ENCODE peak calls at places on chromosomes 1 and 21, in four cellular contexts. One of them, this sample, is unnamed. For H3K36me3, the result is how much of the 10 kb centered on the place peaks cover.

GRCh38 chr1:228295201-228295600 is 87.4 kb downstream of the OBSCN start:
- DNase-seq in left ventricle myocardium inferior: no peak
- DNase-seq in HepG2: no peak
- DNase-seq in transverse colon: no peak
- DNase-seq in this sample: no peak

GRCh38 chr1:15522551-15522950 is 1.5 kb downstream of the CASP9 start:
- DNase-seq in HepG2: no peak
- DNase-seq in transverse colon: no peak
- DNase-seq in left ventricle myocardium inferior: no peak
- DNase-seq in this sample: peak

GRCh38 chr1:224534731-224535130 is 81.4 kb upstream of the CNIH3 start:
- DNase-seq in transverse colon: no peak
- DNase-seq in left ventricle myocardium inferior: no peak
- DNase-seq in HepG2: no peak
- DNase-seq in this sample: no peak

GRCh38 chr1:159952932-159953331 is 1.1 kb downstream of the SLAMF9 start:
- DNase-seq in HepG2: no peak
- DNase-seq in transverse colon: no peak
- DNase-seq in left ventricle myocardium inferior: no peak
- DNase-seq in this sample: no peak

GRCh38 chr21:38669186-38669585 is 136.5 kb upstream of the ETS2 start:
- DNase-seq in left ventricle myocardium inferior: no peak
- DNase-seq in transverse colon: peak
- DNase-seq in HepG2: peak
- DNase-seq in this sample: no peak

GRCh38 chr1:224529844-224530243 is 86.3 kb upstream of the CNIH3 start:
- DNase-seq in left ventricle myocardium inferior: no peak
- DNase-seq in HepG2: no peak
- DNase-seq in transverse colon: no peak
- DNase-seq in this sample: no peak

GRCh38 chr1:26838474-26839338 is 12.2 kb downstream of the ZDHHC18 start:
- DNase-seq in left ventricle myocardium inferior: no peak
- DNase-seq in transverse colon: peak
- DNase-seq in HepG2: peak
- DNase-seq in this sample: no peak

GRCh38 chr1:231808116-231808515 is 181.5 kb downstream of the DISC1 start:
- DNase-seq in transverse colon: no peak
- DNase-seq in left ventricle myocardium inferior: no peak
- DNase-seq in HepG2: no peak
- DNase-seq in this sample: no peak

GRCh38 chr1:152110365-152110859 is 4.8 kb downstream of the TCHH start:
- DNase-seq in transverse colon: no peak
- DNase-seq in left ventricle myocardium inferior: peak
- DNase-seq in HepG2: no peak
- DNase-seq in this sample: no peak

GRCh38 chr1:53369034-53369750 is 41.3 kb upstream of the LRP8 start:
- DNase-seq in transverse colon: no peak
- DNase-seq in left ventricle myocardium inferior: no peak
- DNase-seq in HepG2: no peak
- DNase-seq in this sample: no peak

GRCh38 chr1:108502138-108502537 is 52.0 kb downstream of the NBPF6 start:
- DNase-seq in left ventricle myocardium inferior: no peak
- DNase-seq in HepG2: no peak
- DNase-seq in transverse colon: no peak
- DNase-seq in this sample: no peak

GRCh38 chr1:106276856-106277255 is 779.6 kb upstream of the PRMT6 start:
- DNase-seq in HepG2: no peak
- DNase-seq in transverse colon: no peak
- DNase-seq in left ventricle myocardium inferior: no peak
- DNase-seq in this sample: no peak

GRCh38 chr1:24386241-24386640 is 27.3 kb downstream of the STPG1 start:
- DNase-seq in left ventricle myocardium inferior: no peak
- DNase-seq in transverse colon: no peak
- DNase-seq in HepG2: no peak
- DNase-seq in this sample: peak

GRCh38 chr1:113307771-113308451 is 82.4 kb upstream of the MAGI3 start:
- DNase-seq in transverse colon: no peak
- DNase-seq in HepG2: peak
- DNase-seq in left ventricle myocardium inferior: no peak
- DNase-seq in this sample: no peak

GRCh38 chr21:33367309-33367973 is 35.8 kb upstream of the IFNGR2 start:
- DNase-seq in transverse colon: no peak
- DNase-seq in HepG2: no peak
- DNase-seq in left ventricle myocardium inferior: no peak
- DNase-seq in this sample: no peak

GRCh38 chr1:218537131-218537904 is 192.2 kb downstream of the TGFB2 start:
- DNase-seq in left ventricle myocardium inferior: no peak
- DNase-seq in HepG2: no peak
- DNase-seq in transverse colon: no peak
- DNase-seq in this sample: no peak

GRCh38 chr1:228282329-228283042 is 74.6 kb downstream of the OBSCN start:
- DNase-seq in left ventricle myocardium inferior: no peak
- DNase-seq in HepG2: no peak
- DNase-seq in transverse colon: peak
- DNase-seq in this sample: no peak

GRCh38 chr1:51285055-51285454 is 45.3 kb downstream of the TTC39A start:
- DNase-seq in left ventricle myocardium inferior: no peak
- DNase-seq in transverse colon: no peak
- DNase-seq in HepG2: no peak
- DNase-seq in this sample: no peak

GRCh38 chr1:40264354-40264781 is 6.3 kb downstream of the ZMPSTE24 start:
- DNase-seq in HepG2: no peak
- DNase-seq in left ventricle myocardium inferior: no peak
- DNase-seq in transverse colon: no peak
- DNase-seq in this sample: no peak

GRCh38 chr1:98086796-98087195 is 166.0 kb upstream of the DPYD start:
- DNase-seq in transverse colon: no peak
- DNase-seq in left ventricle myocardium inferior: no peak
- DNase-seq in HepG2: peak
- DNase-seq in this sample: no peak

GRCh38 chr1:59263116-59263515 is 33.8 kb upstream of the FGGY start:
- DNase-seq in HepG2: no peak
- DNase-seq in left ventricle myocardium inferior: no peak
- DNase-seq in transverse colon: no peak
- DNase-seq in this sample: no peak

GRCh38 chr1:100009458-100009857 is 39.7 kb downstream of the SLC35A3 start:
- DNase-seq in HepG2: no peak
- DNase-seq in transverse colon: no peak
- DNase-seq in left ventricle myocardium inferior: no peak
- DNase-seq in this sample: no peak

GRCh38 chr1:5620997-5621396 is 371.2 kb downstream of the NPHP4 start:
- DNase-seq in left ventricle myocardium inferior: no peak
- DNase-seq in transverse colon: no peak
- DNase-seq in HepG2: peak
- DNase-seq in this sample: no peak

GRCh38 chr21:45306832-45307571 is 19.3 kb upstream of the POFUT2 start:
- DNase-seq in left ventricle myocardium inferior: peak
- DNase-seq in transverse colon: peak
- DNase-seq in HepG2: peak
- DNase-seq in this sample: peak

GRCh38 chr21:42032968-42033367 is 22.8 kb upstream of the ZBTB21 start:
- DNase-seq in transverse colon: no peak
- DNase-seq in left ventricle myocardium inferior: no peak
- DNase-seq in HepG2: no peak
- DNase-seq in this sample: no peak

GRCh38 chr1:205214756-205215155 is 3.3 kb upstream of the DSTYK start:
- DNase-seq in left ventricle myocardium inferior: no peak
- DNase-seq in transverse colon: no peak
- DNase-seq in HepG2: no peak
- DNase-seq in this sample: no peak

GRCh38 chr21:45041351-45041805 is 33.0 kb upstream of the ADARB1 start:
- DNase-seq in transverse colon: peak
- DNase-seq in left ventricle myocardium inferior: peak
- DNase-seq in HepG2: no peak
- DNase-seq in this sample: peak

GRCh38 chr1:32742132-32742947 is 39.8 kb upstream of the SYNC start:
- DNase-seq in HepG2: peak
- DNase-seq in left ventricle myocardium inferior: no peak
- DNase-seq in transverse colon: peak
- DNase-seq in this sample: no peak

GRCh38 chr1:85611390-85611789 is 30.8 kb downstream of the CCN1 start:
- DNase-seq in left ventricle myocardium inferior: no peak
- DNase-seq in transverse colon: no peak
- DNase-seq in HepG2: no peak
- DNase-seq in this sample: no peak

GRCh38 chr21:45499201-45499750 is 43.0 kb downstream of the SLC19A1 start:
- DNase-seq in left ventricle myocardium inferior: peak
- DNase-seq in HepG2: no peak
- DNase-seq in transverse colon: no peak
- DNase-seq in this sample: no peak

GRCh38 chr1:101043776-101044175 is 18.2 kb upstream of the DPH5 start:
- DNase-seq in left ventricle myocardium inferior: no peak
- DNase-seq in transverse colon: no peak
- DNase-seq in HepG2: no peak
- DNase-seq in this sample: no peak

GRCh38 chr1:23556661-23557470 is 2.4 kb downstream of the ID3 start:
- DNase-seq in transverse colon: peak
- DNase-seq in left ventricle myocardium inferior: no peak
- DNase-seq in HepG2: peak
- DNase-seq in this sample: no peak

GRCh38 chr1:225770586-225771248 is 6.9 kb upstream of the SRP9 start:
- DNase-seq in transverse colon: no peak
- DNase-seq in HepG2: peak
- DNase-seq in left ventricle myocardium inferior: no peak
- DNase-seq in this sample: no peak

GRCh38 chr1:109500886-109501285 is 7.0 kb downstream of the CYB561D1 start:
- DNase-seq in left ventricle myocardium inferior: no peak
- DNase-seq in transverse colon: no peak
- DNase-seq in HepG2: no peak
- DNase-seq in this sample: no peak

GRCh38 chr1:87197156-87197555 is 131.5 kb upstream of the LMO4 start:
- DNase-seq in transverse colon: no peak
- DNase-seq in left ventricle myocardium inferior: no peak
- DNase-seq in HepG2: no peak
- DNase-seq in this sample: no peak

GRCh38 chr1:209869242-209870149 is 41.7 kb downstream of the UTP25 start:
- DNase-seq in transverse colon: no peak
- DNase-seq in HepG2: no peak
- DNase-seq in left ventricle myocardium inferior: no peak
- DNase-seq in this sample: no peak

GRCh38 chr1:169263059-169263458 is 104.5 kb downstream of the NME7 start:
- DNase-seq in left ventricle myocardium inferior: no peak
- DNase-seq in transverse colon: no peak
- DNase-seq in HepG2: no peak
- DNase-seq in this sample: no peak
- H3K36me3 ChIP-seq in left ventricle myocardium inferior: under half
- H3K36me3 ChIP-seq in transverse colon: under half
- H3K36me3 ChIP-seq in HepG2: under half
- H3K36me3 ChIP-seq in this sample: under half

DNA sequence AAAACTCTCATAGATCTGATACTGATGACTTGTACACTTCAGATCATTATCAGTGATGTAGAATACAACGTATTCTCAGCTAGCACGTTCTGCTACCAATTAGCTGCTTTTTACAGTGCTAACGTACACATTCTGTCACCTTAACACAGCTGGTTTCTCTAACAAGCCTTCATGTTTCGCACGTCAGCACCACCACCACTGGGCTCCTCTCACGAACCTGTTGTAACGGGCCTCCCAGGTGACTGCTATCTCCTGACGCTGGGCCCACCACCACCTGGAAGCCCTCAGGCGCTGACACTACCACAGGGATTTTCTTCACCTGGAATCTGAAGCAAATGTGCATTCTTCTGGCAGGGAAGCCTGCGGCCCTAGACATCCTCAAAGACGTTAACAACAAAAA is 19.8 kb downstream of the TOMM20 start:
- DNase-seq in HepG2: no peak
- DNase-seq in left ventricle myocardium inferior: no peak
- DNase-seq in transverse colon: no peak
- DNase-seq in this sample: peak
- H3K36me3 ChIP-seq in HepG2: half or more
- H3K36me3 ChIP-seq in left ventricle myocardium inferior: half or more
- H3K36me3 ChIP-seq in transverse colon: under half
- H3K36me3 ChIP-seq in this sample: half or more

DNA sequence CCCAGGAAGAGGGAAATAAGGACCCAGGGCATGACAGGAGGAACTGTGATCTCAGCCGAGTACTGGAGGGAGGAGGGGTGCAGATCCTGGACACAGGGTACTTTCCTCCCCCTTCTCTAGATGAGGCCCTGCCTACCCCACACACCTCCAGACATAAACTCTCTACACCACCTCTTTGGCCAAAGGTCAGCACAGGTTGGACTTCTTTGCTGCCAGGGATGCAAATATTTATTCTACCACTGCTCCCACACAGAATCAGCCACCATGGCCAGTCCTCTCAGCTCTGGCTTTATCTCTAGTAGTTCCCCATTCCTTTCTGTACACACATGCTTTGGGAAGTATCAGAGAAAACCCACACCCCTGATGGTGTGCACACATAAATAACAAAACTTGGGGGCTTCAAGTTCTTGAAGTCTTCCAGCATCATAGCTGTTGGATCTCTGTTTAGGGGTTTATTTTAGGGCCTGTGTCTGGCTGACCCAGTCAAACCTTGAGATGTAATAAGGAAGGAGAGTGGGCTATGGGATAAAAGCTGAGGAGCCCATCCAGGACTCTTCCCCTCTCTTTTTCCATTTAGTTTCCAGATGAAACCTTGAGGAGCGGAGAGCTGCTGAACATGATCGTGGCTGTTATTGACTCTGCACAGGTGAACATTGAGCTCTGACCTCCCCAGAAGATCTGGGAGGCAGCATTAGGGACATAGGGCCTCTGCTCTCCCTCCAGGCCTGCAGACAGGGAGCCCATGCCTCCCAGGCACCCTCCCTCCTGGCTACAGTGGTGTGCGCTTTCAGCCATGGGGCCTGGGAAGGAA is 6.7 kb upstream of the SLC27A3 start:
- DNase-seq in HepG2: peak
- DNase-seq in transverse colon: peak
- DNase-seq in left ventricle myocardium inferior: no peak
- DNase-seq in this sample: no peak
- H3K36me3 ChIP-seq in HepG2: under half
- H3K36me3 ChIP-seq in transverse colon: under half
- H3K36me3 ChIP-seq in left ventricle myocardium inferior: half or more
- H3K36me3 ChIP-seq in this sample: half or more

DNA sequence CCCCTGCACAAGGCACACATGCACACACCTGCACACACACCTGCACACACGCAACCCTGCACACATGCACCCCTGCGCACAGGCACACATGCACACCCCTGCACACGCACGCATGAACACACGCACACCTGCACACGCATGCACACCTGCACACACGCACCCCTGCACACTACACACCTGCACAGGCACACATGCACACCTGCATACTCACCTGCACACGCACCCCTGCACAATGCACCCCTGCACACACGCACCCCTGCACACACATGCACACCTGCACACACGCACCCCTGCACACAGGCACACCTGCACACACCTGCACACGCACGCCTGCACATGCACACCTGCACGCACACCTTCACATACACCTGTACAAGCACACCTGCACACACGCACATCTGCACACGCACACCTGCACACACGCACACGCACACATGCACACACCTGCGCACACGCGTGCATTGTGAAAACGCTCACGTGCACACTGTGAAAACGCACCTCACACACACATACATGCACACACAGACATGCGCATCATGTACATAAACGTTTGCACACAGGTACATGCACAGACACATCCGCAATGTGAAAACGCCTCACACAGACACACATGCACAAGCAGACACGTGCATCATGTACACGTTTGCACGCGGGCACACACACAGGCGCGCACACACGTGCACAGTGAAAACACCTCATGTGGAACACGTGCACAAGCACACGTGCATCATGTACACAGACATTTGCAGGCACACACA is 8.2 kb downstream of the DVL1 start:
- DNase-seq in transverse colon: no peak
- DNase-seq in HepG2: no peak
- DNase-seq in left ventricle myocardium inferior: no peak
- DNase-seq in this sample: no peak
- H3K36me3 ChIP-seq in transverse colon: under half
- H3K36me3 ChIP-seq in HepG2: under half
- H3K36me3 ChIP-seq in left ventricle myocardium inferior: half or more
- H3K36me3 ChIP-seq in this sample: under half